ENCODE peak calls at places on chromosomes 12 and 14, in nine cellular contexts. One of them, this sample, is unnamed.

GRCh38 chr14:45998554-45998953 is 653.0 kb downstream of the RPL10L start:
- DNase-seq in GM12878: no peak
- DNase-seq in IMR-90: no peak
- DNase-seq in neuronal stem cell: no peak
- DNase-seq in HepG2: no peak
- DNase-seq in HCT116: no peak
- DNase-seq in fibroblast of lung: no peak
- DNase-seq in K562: no peak
- DNase-seq in PC-3: no peak
- DNase-seq in this sample: no peak

GRCh38 chr12:104315326-104316224 is 12.0 kb downstream of the EID3 start:
- DNase-seq in neuronal stem cell: no peak
- DNase-seq in HepG2: no peak
- DNase-seq in IMR-90: peak; percentile 49
- DNase-seq in K562: no peak
- DNase-seq in PC-3: no peak
- DNase-seq in GM12878: no peak
- DNase-seq in fibroblast of lung: no peak
- DNase-seq in HCT116: no peak
- DNase-seq in this sample: no peak

GRCh38 chr12:78612224-78612623 is 252.3 kb upstream of the SYT1 start:
- DNase-seq in PC-3: no peak
- DNase-seq in neuronal stem cell: no peak
- DNase-seq in HCT116: no peak
- DNase-seq in IMR-90: no peak
- DNase-seq in HepG2: no peak
- DNase-seq in K562: no peak
- DNase-seq in fibroblast of lung: no peak
- DNase-seq in GM12878: no peak
- DNase-seq in this sample: no peak

GRCh38 chr14:74582910-74583581 is 29.0 kb downstream of the LTBP2 start:
- DNase-seq in IMR-90: peak; percentile 73
- DNase-seq in neuronal stem cell: no peak
- DNase-seq in GM12878: no peak
- DNase-seq in HepG2: no peak
- DNase-seq in fibroblast of lung: no peak
- DNase-seq in HCT116: no peak
- DNase-seq in K562: no peak
- DNase-seq in PC-3: peak; percentile 55
- DNase-seq in this sample: no peak

GRCh38 chr14:38522724-38523123 is 266.8 kb upstream of the CLEC14A start:
- DNase-seq in GM12878: no peak
- DNase-seq in PC-3: no peak
- DNase-seq in IMR-90: peak; percentile 9
- DNase-seq in fibroblast of lung: no peak
- DNase-seq in HepG2: no peak
- DNase-seq in HCT116: no peak
- DNase-seq in neuronal stem cell: no peak
- DNase-seq in K562: no peak
- DNase-seq in this sample: no peak

GRCh38 chr12:106722854-106723253 is 51.6 kb upstream of the RIC8B start:
- DNase-seq in K562: no peak
- DNase-seq in HCT116: no peak
- DNase-seq in IMR-90: no peak
- DNase-seq in GM12878: no peak
- DNase-seq in neuronal stem cell: peak; percentile 26
- DNase-seq in fibroblast of lung: no peak
- DNase-seq in PC-3: no peak
- DNase-seq in HepG2: no peak
- DNase-seq in this sample: no peak

GRCh38 chr14:100539319-100539645 is 47.9 kb downstream of the BEGAIN start:
- DNase-seq in neuronal stem cell: no peak
- DNase-seq in fibroblast of lung: no peak
- DNase-seq in K562: no peak
- DNase-seq in PC-3: no peak
- DNase-seq in HCT116: no peak
- DNase-seq in IMR-90: no peak
- DNase-seq in GM12878: no peak
- DNase-seq in HepG2: no peak
- DNase-seq in this sample: no peak

GRCh38 chr14:68781161-68782021 is 11.5 kb downstream of the ZFP36L1 start:
- DNase-seq in neuronal stem cell: no peak
- DNase-seq in GM12878: no peak
- DNase-seq in HepG2: no peak
- DNase-seq in IMR-90: no peak
- DNase-seq in fibroblast of lung: no peak
- DNase-seq in K562: peak; percentile 36
- DNase-seq in HCT116: no peak
- DNase-seq in PC-3: no peak
- DNase-seq in this sample: no peak

GRCh38 chr12:108268397-108268796 is 70.7 kb downstream of the CMKLR1 start:
- DNase-seq in IMR-90: no peak
- DNase-seq in GM12878: peak; percentile 15
- DNase-seq in fibroblast of lung: no peak
- DNase-seq in HCT116: no peak
- DNase-seq in K562: no peak
- DNase-seq in HepG2: no peak
- DNase-seq in neuronal stem cell: no peak
- DNase-seq in PC-3: no peak
- DNase-seq in this sample: no peak

GRCh38 chr12:63752283-63752682 is 27.4 kb upstream of the RXYLT1 start:
- DNase-seq in fibroblast of lung: no peak
- DNase-seq in IMR-90: no peak
- DNase-seq in K562: no peak
- DNase-seq in GM12878: no peak
- DNase-seq in HCT116: no peak
- DNase-seq in PC-3: no peak
- DNase-seq in HepG2: no peak
- DNase-seq in neuronal stem cell: no peak
- DNase-seq in this sample: no peak

GRCh38 chr12:68530965-68531364 is 79.7 kb upstream of the RAP1B start:
- DNase-seq in neuronal stem cell: no peak
- DNase-seq in IMR-90: peak; percentile 77
- DNase-seq in HepG2: no peak
- DNase-seq in GM12878: no peak
- DNase-seq in HCT116: no peak
- DNase-seq in K562: no peak
- DNase-seq in fibroblast of lung: peak; percentile 88
- DNase-seq in PC-3: peak; percentile 2
- DNase-seq in this sample: peak; percentile 45

GRCh38 chr14:101478096-101478495 is 83.2 kb upstream of the DIO3 start:
- DNase-seq in HCT116: no peak
- DNase-seq in fibroblast of lung: no peak
- DNase-seq in IMR-90: no peak
- DNase-seq in PC-3: no peak
- DNase-seq in HepG2: no peak
- DNase-seq in GM12878: no peak
- DNase-seq in K562: no peak
- DNase-seq in neuronal stem cell: no peak
- DNase-seq in this sample: no peak

GRCh38 chr12:117207675-117208074 is 17.4 kb upstream of the FBXO21 start:
- DNase-seq in GM12878: no peak
- DNase-seq in PC-3: no peak
- DNase-seq in HepG2: no peak
- DNase-seq in fibroblast of lung: no peak
- DNase-seq in neuronal stem cell: no peak
- DNase-seq in K562: no peak
- DNase-seq in HCT116: no peak
- DNase-seq in IMR-90: no peak
- DNase-seq in this sample: no peak

GRCh38 chr14:73789996-73790581 is 61.5 kb upstream of the PTGR2 start:
- DNase-seq in GM12878: no peak
- DNase-seq in IMR-90: peak; percentile 97
- DNase-seq in neuronal stem cell: no peak
- DNase-seq in K562: no peak
- DNase-seq in HepG2: no peak
- DNase-seq in fibroblast of lung: peak; percentile 99
- DNase-seq in HCT116: no peak
- DNase-seq in PC-3: peak; percentile 53
- DNase-seq in this sample: no peak

GRCh38 chr12:96501139-96501741 is 11.9 kb downstream of the CFAP54 start:
- DNase-seq in PC-3: peak; percentile 85
- DNase-seq in GM12878: peak; percentile 69
- DNase-seq in IMR-90: peak; percentile 61
- DNase-seq in fibroblast of lung: peak; percentile 77
- DNase-seq in K562: peak; percentile 11
- DNase-seq in HCT116: peak; percentile 70
- DNase-seq in neuronal stem cell: no peak
- DNase-seq in HepG2: peak; percentile 55
- DNase-seq in this sample: no peak

GRCh38 chr12:81518638-81519037 is 240.5 kb downstream of the PPFIA2 start:
- DNase-seq in K562: no peak
- DNase-seq in GM12878: no peak
- DNase-seq in fibroblast of lung: no peak
- DNase-seq in neuronal stem cell: no peak
- DNase-seq in IMR-90: no peak
- DNase-seq in HepG2: no peak
- DNase-seq in PC-3: peak; percentile 13
- DNase-seq in HCT116: no peak
- DNase-seq in this sample: no peak

GRCh38 chr14:47675489-47676300 is at the start of gene MDGA2:
- DNase-seq in GM12878: no peak
- DNase-seq in HepG2: no peak
- DNase-seq in fibroblast of lung: peak; percentile 49
- DNase-seq in PC-3: no peak
- DNase-seq in K562: no peak
- DNase-seq in HCT116: no peak
- DNase-seq in neuronal stem cell: peak; percentile 56
- DNase-seq in IMR-90: no peak
- DNase-seq in this sample: no peak

GRCh38 chr12:25694072-25694471 is 141.0 kb upstream of the LMNTD1 start:
- DNase-seq in PC-3: peak; percentile 83
- DNase-seq in IMR-90: peak; percentile 85
- DNase-seq in HepG2: peak; percentile 6
- DNase-seq in neuronal stem cell: no peak
- DNase-seq in K562: no peak
- DNase-seq in fibroblast of lung: peak; percentile 94
- DNase-seq in HCT116: no peak
- DNase-seq in GM12878: no peak
- DNase-seq in this sample: no peak

GRCh38 chr14:93759781-93760307 is 28.4 kb downstream of the PRIMA1 start:
- DNase-seq in PC-3: no peak
- DNase-seq in GM12878: no peak
- DNase-seq in HCT116: no peak
- DNase-seq in IMR-90: no peak
- DNase-seq in neuronal stem cell: no peak
- DNase-seq in fibroblast of lung: no peak
- DNase-seq in HepG2: no peak
- DNase-seq in K562: no peak
- DNase-seq in this sample: no peak

GRCh38 chr12:28129031-28129430 is 61.2 kb upstream of the CCDC91 start:
- DNase-seq in PC-3: no peak
- DNase-seq in neuronal stem cell: no peak
- DNase-seq in K562: no peak
- DNase-seq in IMR-90: no peak
- DNase-seq in HCT116: no peak
- DNase-seq in GM12878: no peak
- DNase-seq in fibroblast of lung: peak; percentile 52
- DNase-seq in HepG2: no peak
- DNase-seq in this sample: no peak

GRCh38 chr14:103503296-103503695 is 19.3 kb downstream of the CKB start:
- DNase-seq in HCT116: no peak
- DNase-seq in K562: no peak
- DNase-seq in neuronal stem cell: no peak
- DNase-seq in GM12878: no peak
- DNase-seq in IMR-90: no peak
- DNase-seq in HepG2: no peak
- DNase-seq in PC-3: no peak
- DNase-seq in fibroblast of lung: no peak
- DNase-seq in this sample: no peak

GRCh38 chr12:59452746-59453145 is 143.1 kb upstream of the SLC16A7 start:
- DNase-seq in HepG2: no peak
- DNase-seq in GM12878: no peak
- DNase-seq in K562: no peak
- DNase-seq in IMR-90: peak; percentile 26
- DNase-seq in PC-3: peak; percentile 7
- DNase-seq in fibroblast of lung: peak; percentile 55
- DNase-seq in HCT116: no peak
- DNase-seq in neuronal stem cell: no peak
- DNase-seq in this sample: peak; percentile 47

DNA sequence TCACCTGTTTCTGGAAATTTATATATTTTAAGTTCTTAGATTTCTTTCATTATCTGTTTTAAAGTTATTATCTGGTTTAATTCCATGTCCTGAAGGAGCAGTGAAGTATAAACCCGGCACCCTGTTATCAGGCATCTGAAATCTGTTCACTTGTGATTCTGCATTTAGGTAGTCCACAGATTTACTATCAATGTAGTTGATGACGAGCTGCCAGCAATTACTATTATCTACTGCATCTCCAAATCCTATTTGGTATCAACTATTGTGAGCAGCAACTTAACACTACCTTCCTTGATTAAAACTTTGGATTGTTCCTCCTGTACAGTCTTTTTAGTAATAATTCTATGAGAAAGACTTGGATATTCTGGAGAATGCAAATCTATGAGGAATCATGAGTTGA is 36.1 kb downstream of the PRORP start:
- DNase-seq in fibroblast of lung: no peak
- DNase-seq in IMR-90: no peak
- DNase-seq in PC-3: no peak
- DNase-seq in HCT116: no peak
- DNase-seq in HepG2: no peak
- DNase-seq in GM12878: no peak
- DNase-seq in neuronal stem cell: no peak
- DNase-seq in K562: no peak
- DNase-seq in this sample: no peak
- H3K9ac ChIP-seq in fibroblast of lung: no peak overlapping the region
- H3K9ac ChIP-seq in IMR-90: no peak overlapping the region
- H3K9ac ChIP-seq in PC-3: no peak overlapping the region
- H3K9ac ChIP-seq in HCT116: no peak overlapping the region
- H3K9ac ChIP-seq in HepG2: no peak overlapping the region
- H3K9ac ChIP-seq in GM12878: no peak overlapping the region
- H3K9ac ChIP-seq in neuronal stem cell: no peak overlapping the region
- H3K9ac ChIP-seq in K562: no peak overlapping the region
- H3K9ac ChIP-seq in this sample: no peak overlapping the region

GRCh38 chr12:46159239-46159901 is 109.5 kb downstream of the SLC38A1 start:
- DNase-seq in GM12878: no peak
- DNase-seq in PC-3: no peak
- DNase-seq in HepG2: no peak
- DNase-seq in HCT116: no peak
- DNase-seq in neuronal stem cell: no peak
- DNase-seq in IMR-90: no peak
- DNase-seq in K562: no peak
- DNase-seq in fibroblast of lung: no peak
- DNase-seq in this sample: no peak
- H3K9ac ChIP-seq in GM12878: no peak overlapping the region
- H3K9ac ChIP-seq in PC-3: no peak overlapping the region
- H3K9ac ChIP-seq in HepG2: no peak overlapping the region
- H3K9ac ChIP-seq in HCT116: no peak overlapping the region
- H3K9ac ChIP-seq in neuronal stem cell: no peak overlapping the region
- H3K9ac ChIP-seq in IMR-90: no peak overlapping the region
- H3K9ac ChIP-seq in K562: no peak overlapping the region
- H3K9ac ChIP-seq in fibroblast of lung: no peak overlapping the region
- H3K9ac ChIP-seq in this sample: peak overlapping the region; percentile 54

GRCh38 chr14:87044807-87045206 is 948.2 kb downstream of the GALC start:
- DNase-seq in GM12878: no peak
- DNase-seq in IMR-90: no peak
- DNase-seq in neuronal stem cell: no peak
- DNase-seq in HepG2: no peak
- DNase-seq in HCT116: no peak
- DNase-seq in fibroblast of lung: peak; percentile 25
- DNase-seq in K562: no peak
- DNase-seq in PC-3: no peak
- DNase-seq in this sample: no peak
- H3K9ac ChIP-seq in GM12878: no peak overlapping the region
- H3K9ac ChIP-seq in IMR-90: no peak overlapping the region
- H3K9ac ChIP-seq in neuronal stem cell: no peak overlapping the region
- H3K9ac ChIP-seq in HepG2: no peak overlapping the region
- H3K9ac ChIP-seq in HCT116: no peak overlapping the region
- H3K9ac ChIP-seq in fibroblast of lung: no peak overlapping the region
- H3K9ac ChIP-seq in K562: no peak overlapping the region
- H3K9ac ChIP-seq in PC-3: no peak overlapping the region
- H3K9ac ChIP-seq in this sample: no peak overlapping the region

GRCh38 chr14:22520786-22521185 is 68.2 kb downstream of the DAD1 start:
- DNase-seq in fibroblast of lung: peak; percentile 47
- DNase-seq in PC-3: no peak
- DNase-seq in IMR-90: no peak
- DNase-seq in HepG2: no peak
- DNase-seq in neuronal stem cell: no peak
- DNase-seq in HCT116: no peak
- DNase-seq in K562: no peak
- DNase-seq in GM12878: no peak
- DNase-seq in this sample: no peak
- H3K9ac ChIP-seq in fibroblast of lung: no peak overlapping the region
- H3K9ac ChIP-seq in PC-3: no peak overlapping the region
- H3K9ac ChIP-seq in IMR-90: no peak overlapping the region
- H3K9ac ChIP-seq in HepG2: no peak overlapping the region
- H3K9ac ChIP-seq in neuronal stem cell: no peak overlapping the region
- H3K9ac ChIP-seq in HCT116: no peak overlapping the region
- H3K9ac ChIP-seq in K562: no peak overlapping the region
- H3K9ac ChIP-seq in GM12878: peak overlapping the region; percentile 57
- H3K9ac ChIP-seq in this sample: no peak overlapping the region

This sample was measured in SK-N-MC.